ENCODE peak calls at places on chromosome 1, in eight cellular contexts. One of them, this sample, is unnamed.

GRCh38 chr1:87968259-87968955 is 639.7 kb downstream of the LMO4 start:
- DNase-seq in mesenchymal stem cell: peak; percentile 60
- DNase-seq in astrocyte: peak; percentile 91
- DNase-seq in IMR-90: peak; percentile 69
- DNase-seq in HCT116: no peak
- DNase-seq in neuronal stem cell: no peak
- DNase-seq in DND-41: no peak
- DNase-seq in colonic mucosa: peak; percentile 21
- DNase-seq in this sample: peak; percentile 37

GRCh38 chr1:245393694-245394093 is 238.9 kb downstream of the KIF26B start:
- DNase-seq in mesenchymal stem cell: no peak
- DNase-seq in astrocyte: no peak
- DNase-seq in IMR-90: no peak
- DNase-seq in HCT116: no peak
- DNase-seq in neuronal stem cell: no peak
- DNase-seq in DND-41: peak; percentile 27
- DNase-seq in colonic mucosa: no peak
- DNase-seq in this sample: no peak

GRCh38 chr1:54107131-54107530 is 45.7 kb downstream of the CDCP2 start:
- DNase-seq in mesenchymal stem cell: peak; percentile 12
- DNase-seq in astrocyte: no peak
- DNase-seq in IMR-90: peak; percentile 38
- DNase-seq in HCT116: no peak
- DNase-seq in neuronal stem cell: no peak
- DNase-seq in DND-41: no peak
- DNase-seq in colonic mucosa: no peak
- DNase-seq in this sample: peak; percentile 17

GRCh38 chr1:197521118-197521739 is 253.2 kb downstream of the CRB1 start:
- DNase-seq in mesenchymal stem cell: peak; percentile 53
- DNase-seq in astrocyte: peak; percentile 6
- DNase-seq in IMR-90: peak; percentile 44
- DNase-seq in HCT116: peak; percentile 16
- DNase-seq in neuronal stem cell: peak; percentile 36
- DNase-seq in DND-41: peak; percentile 31
- DNase-seq in colonic mucosa: peak; percentile 21
- DNase-seq in this sample: peak; percentile 60

GRCh38 chr1:209876091-209876800 is 48.5 kb downstream of the UTP25 start:
- DNase-seq in mesenchymal stem cell: no peak
- DNase-seq in astrocyte: peak; percentile 41
- DNase-seq in IMR-90: no peak
- DNase-seq in HCT116: no peak
- DNase-seq in neuronal stem cell: no peak
- DNase-seq in DND-41: no peak
- DNase-seq in colonic mucosa: no peak
- DNase-seq in this sample: no peak

GRCh38 chr1:91400133-91400725 is 4.4 kb downstream of the HFM1 start:
- DNase-seq in mesenchymal stem cell: no peak
- DNase-seq in astrocyte: no peak
- DNase-seq in IMR-90: no peak
- DNase-seq in HCT116: no peak
- DNase-seq in neuronal stem cell: no peak
- DNase-seq in DND-41: no peak
- DNase-seq in colonic mucosa: no peak
- DNase-seq in this sample: no peak

GRCh38 chr1:211633523-211633843 is 41.9 kb downstream of the NEK2 start:
- DNase-seq in mesenchymal stem cell: no peak
- DNase-seq in astrocyte: no peak
- DNase-seq in IMR-90: no peak
- DNase-seq in HCT116: no peak
- DNase-seq in neuronal stem cell: no peak
- DNase-seq in DND-41: no peak
- DNase-seq in colonic mucosa: no peak
- DNase-seq in this sample: no peak

GRCh38 chr1:154730251-154730650 is 122.3 kb upstream of the ADAR start:
- DNase-seq in mesenchymal stem cell: peak; percentile 74
- DNase-seq in astrocyte: peak; percentile 62
- DNase-seq in IMR-90: peak; percentile 38
- DNase-seq in HCT116: no peak
- DNase-seq in neuronal stem cell: no peak
- DNase-seq in DND-41: no peak
- DNase-seq in colonic mucosa: no peak
- DNase-seq in this sample: peak; percentile 86

GRCh38 chr1:20076695-20077461 is 6.9 kb downstream of the PLA2G5 start:
- DNase-seq in mesenchymal stem cell: no peak
- DNase-seq in astrocyte: no peak
- DNase-seq in IMR-90: no peak
- DNase-seq in HCT116: no peak
- DNase-seq in neuronal stem cell: no peak
- DNase-seq in DND-41: no peak
- DNase-seq in colonic mucosa: no peak
- DNase-seq in this sample: no peak

GRCh38 chr1:236398538-236398937 is 4.5 kb downstream of the EDARADD start:
- DNase-seq in mesenchymal stem cell: no peak
- DNase-seq in astrocyte: no peak
- DNase-seq in IMR-90: no peak
- DNase-seq in HCT116: no peak
- DNase-seq in neuronal stem cell: no peak
- DNase-seq in DND-41: no peak
- DNase-seq in colonic mucosa: no peak
- DNase-seq in this sample: no peak

GRCh38 chr1:212638419-212639151 is 30.0 kb downstream of the ATF3 start:
- DNase-seq in mesenchymal stem cell: peak; percentile 67
- DNase-seq in astrocyte: peak; percentile 82
- DNase-seq in IMR-90: peak; percentile 76
- DNase-seq in HCT116: no peak
- DNase-seq in neuronal stem cell: no peak
- DNase-seq in DND-41: no peak
- DNase-seq in colonic mucosa: no peak
- DNase-seq in this sample: no peak

GRCh38 chr1:14190508-14190907 is 408.0 kb upstream of the KAZN start:
- DNase-seq in mesenchymal stem cell: no peak
- DNase-seq in astrocyte: peak; percentile 53
- DNase-seq in IMR-90: no peak
- DNase-seq in HCT116: no peak
- DNase-seq in neuronal stem cell: no peak
- DNase-seq in DND-41: no peak
- DNase-seq in colonic mucosa: no peak
- DNase-seq in this sample: peak; percentile 69

GRCh38 chr1:11138952-11139351 is 39.3 kb upstream of the EXOSC10 start:
- DNase-seq in mesenchymal stem cell: no peak
- DNase-seq in astrocyte: peak; percentile 74
- DNase-seq in IMR-90: peak; percentile 80
- DNase-seq in HCT116: no peak
- DNase-seq in neuronal stem cell: no peak
- DNase-seq in DND-41: no peak
- DNase-seq in colonic mucosa: no peak
- DNase-seq in this sample: peak; percentile 75

GRCh38 chr1:71600023-71600422 is 519.2 kb upstream of the ZRANB2 start:
- DNase-seq in mesenchymal stem cell: no peak
- DNase-seq in astrocyte: no peak
- DNase-seq in IMR-90: no peak
- DNase-seq in HCT116: no peak
- DNase-seq in neuronal stem cell: no peak
- DNase-seq in DND-41: no peak
- DNase-seq in colonic mucosa: no peak
- DNase-seq in this sample: no peak
- H3K9ac ChIP-seq in mesenchymal stem cell: no peak overlapping the region
- H3K9ac ChIP-seq in astrocyte: no peak overlapping the region
- H3K9ac ChIP-seq in IMR-90: no peak overlapping the region
- H3K9ac ChIP-seq in HCT116: no peak overlapping the region
- H3K9ac ChIP-seq in neuronal stem cell: no peak overlapping the region
- H3K9ac ChIP-seq in DND-41: no peak overlapping the region
- H3K9ac ChIP-seq in colonic mucosa: no peak overlapping the region
- H3K9ac ChIP-seq in this sample: no peak overlapping the region

DNA sequence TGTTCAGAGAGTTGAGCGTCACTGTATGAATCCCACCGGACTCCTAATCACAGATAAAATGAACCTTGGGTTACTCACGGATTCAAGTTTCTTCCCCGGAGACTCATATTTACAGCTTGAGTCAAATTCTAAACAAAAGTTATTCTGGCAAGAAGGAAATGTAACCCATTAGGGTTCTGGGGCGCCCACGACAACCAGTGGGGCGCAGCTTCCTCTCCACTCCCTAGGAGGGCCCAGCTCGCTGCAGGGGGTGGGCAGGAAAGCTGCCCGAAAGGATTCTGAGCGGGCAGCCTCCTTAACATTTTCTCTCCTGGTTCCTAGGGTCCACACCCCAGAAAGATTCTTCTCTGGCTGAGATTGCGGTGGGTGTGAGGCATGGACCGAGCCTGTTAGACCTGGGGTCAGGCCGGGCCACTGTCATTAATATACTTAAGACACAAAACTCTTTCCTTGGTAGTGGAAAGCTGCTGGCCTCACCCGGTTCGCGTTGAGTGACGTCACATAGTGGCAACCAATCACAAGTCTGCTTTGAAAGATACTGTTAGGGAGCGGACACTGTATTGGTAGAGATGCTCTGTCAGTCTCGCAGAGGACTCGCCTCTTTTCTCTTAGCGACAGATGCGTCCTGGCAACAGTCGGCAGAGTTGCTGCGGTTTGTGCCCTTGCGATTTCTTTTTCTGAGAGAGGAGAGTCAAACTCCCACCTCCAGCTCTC is 13.6 kb upstream of the MCOLN3 start:
- DNase-seq in mesenchymal stem cell: peak; percentile 99
- DNase-seq in astrocyte: peak; percentile 97
- DNase-seq in IMR-90: peak; percentile 99
- DNase-seq in HCT116: peak; percentile 98
- DNase-seq in neuronal stem cell: peak; percentile 97
- DNase-seq in DND-41: no peak
- DNase-seq in colonic mucosa: peak; percentile 97
- DNase-seq in this sample: peak; percentile 93
- H3K9ac ChIP-seq in mesenchymal stem cell: peak overlapping the region; percentile 97
- H3K9ac ChIP-seq in astrocyte: peak overlapping the region; percentile 79
- H3K9ac ChIP-seq in IMR-90: peak overlapping the region; percentile 32
- H3K9ac ChIP-seq in HCT116: peak overlapping the region; percentile 54
- H3K9ac ChIP-seq in neuronal stem cell: no peak overlapping the region
- H3K9ac ChIP-seq in DND-41: no peak overlapping the region
- H3K9ac ChIP-seq in colonic mucosa: peak overlapping the region; percentile 53
- H3K9ac ChIP-seq in this sample: peak overlapping the region; percentile 44

GRCh38 chr1:3004285-3005205 is 16.7 kb upstream of the ACTRT2 start:
- DNase-seq in mesenchymal stem cell: no peak
- DNase-seq in astrocyte: no peak
- DNase-seq in IMR-90: no peak
- DNase-seq in HCT116: no peak
- DNase-seq in neuronal stem cell: no peak
- DNase-seq in DND-41: no peak
- DNase-seq in colonic mucosa: no peak
- DNase-seq in this sample: no peak

GRCh38 chr1:3002349-3003038 is 18.8 kb upstream of the ACTRT2 start:
- DNase-seq in mesenchymal stem cell: no peak
- DNase-seq in astrocyte: no peak
- DNase-seq in IMR-90: no peak
- DNase-seq in HCT116: no peak
- DNase-seq in neuronal stem cell: no peak
- DNase-seq in DND-41: no peak
- DNase-seq in colonic mucosa: no peak
- DNase-seq in this sample: no peak

GRCh38 chr1:3005771-3006170 is 15.5 kb upstream of the ACTRT2 start:
- DNase-seq in mesenchymal stem cell: no peak
- DNase-seq in astrocyte: no peak
- DNase-seq in IMR-90: no peak
- DNase-seq in HCT116: no peak
- DNase-seq in neuronal stem cell: no peak
- DNase-seq in DND-41: no peak
- DNase-seq in colonic mucosa: no peak
- DNase-seq in this sample: no peak

GRCh38 chr1:3003039-3003940 is 18.0 kb upstream of the ACTRT2 start:
- DNase-seq in mesenchymal stem cell: no peak
- DNase-seq in astrocyte: no peak
- DNase-seq in IMR-90: no peak
- DNase-seq in HCT116: no peak
- DNase-seq in neuronal stem cell: no peak
- DNase-seq in DND-41: no peak
- DNase-seq in colonic mucosa: no peak
- DNase-seq in this sample: no peak

GRCh38 chr1:3003941-3004270 is 17.4 kb upstream of the ACTRT2 start:
- DNase-seq in mesenchymal stem cell: no peak
- DNase-seq in astrocyte: no peak
- DNase-seq in IMR-90: no peak
- DNase-seq in HCT116: no peak
- DNase-seq in neuronal stem cell: no peak
- DNase-seq in DND-41: no peak
- DNase-seq in colonic mucosa: no peak
- DNase-seq in this sample: no peak
- H3K9ac ChIP-seq in mesenchymal stem cell: no peak overlapping the region
- H3K9ac ChIP-seq in astrocyte: no peak overlapping the region
- H3K9ac ChIP-seq in IMR-90: no peak overlapping the region
- H3K9ac ChIP-seq in HCT116: no peak overlapping the region
- H3K9ac ChIP-seq in neuronal stem cell: no peak overlapping the region
- H3K9ac ChIP-seq in DND-41: no peak overlapping the region
- H3K9ac ChIP-seq in colonic mucosa: no peak overlapping the region
- H3K9ac ChIP-seq in this sample: no peak overlapping the region

GRCh38 chr1:205792481-205792881 is 17.2 kb upstream of the RAB29 start:
- DNase-seq in mesenchymal stem cell: no peak
- DNase-seq in astrocyte: no peak
- DNase-seq in IMR-90: no peak
- DNase-seq in HCT116: no peak
- DNase-seq in neuronal stem cell: no peak
- DNase-seq in DND-41: no peak
- DNase-seq in colonic mucosa: no peak
- DNase-seq in this sample: no peak
- H3K9ac ChIP-seq in mesenchymal stem cell: no peak overlapping the region
- H3K9ac ChIP-seq in astrocyte: no peak overlapping the region
- H3K9ac ChIP-seq in IMR-90: no peak overlapping the region
- H3K9ac ChIP-seq in HCT116: no peak overlapping the region
- H3K9ac ChIP-seq in neuronal stem cell: no peak overlapping the region
- H3K9ac ChIP-seq in DND-41: no peak overlapping the region
- H3K9ac ChIP-seq in colonic mucosa: no peak overlapping the region
- H3K9ac ChIP-seq in this sample: no peak overlapping the region

GRCh38 chr1:84415386-84415785 is 17.1 kb downstream of the DNASE2B start:
- DNase-seq in mesenchymal stem cell: no peak
- DNase-seq in astrocyte: peak; percentile 28
- DNase-seq in IMR-90: peak; percentile 41
- DNase-seq in HCT116: no peak
- DNase-seq in neuronal stem cell: no peak
- DNase-seq in DND-41: no peak
- DNase-seq in colonic mucosa: no peak
- DNase-seq in this sample: peak; percentile 19
- H3K9ac ChIP-seq in mesenchymal stem cell: no peak overlapping the region
- H3K9ac ChIP-seq in astrocyte: no peak overlapping the region
- H3K9ac ChIP-seq in IMR-90: no peak overlapping the region
- H3K9ac ChIP-seq in HCT116: no peak overlapping the region
- H3K9ac ChIP-seq in neuronal stem cell: no peak overlapping the region
- H3K9ac ChIP-seq in DND-41: no peak overlapping the region
- H3K9ac ChIP-seq in colonic mucosa: no peak overlapping the region
- H3K9ac ChIP-seq in this sample: no peak overlapping the region

This sample was measured in PC-3.